ENCODE peak calls at places on chromosomes 4 and X, in ten cellular contexts. One of them, this sample, is unnamed.

GRCh38 chr4:151727365-151727764 is 33.4 kb downstream of the GATB start:
- DNase-seq in Ammon's horn: no peak
- DNase-seq in GOT3: no peak
- DNase-seq in MG63: no peak
- DNase-seq in body of pancreas: no peak
- DNase-seq in AG08396: peak
- DNase-seq in left ventricle myocardium superior: no peak
- DNase-seq in NCI-H2081 treated with DMSO at 0.1 percent for 48 hours: no peak
- DNase-seq in kidney: no peak
- DNase-seq in Right ventricle myocardium superior: no peak
- DNase-seq in this sample: no peak

GRCh38 chr4:108834167-108834566 is 71.3 kb upstream of the ETNPPL start:
- DNase-seq in Ammon's horn: peak
- DNase-seq in GOT3: no peak
- DNase-seq in MG63: peak
- DNase-seq in body of pancreas: no peak
- DNase-seq in AG08396: no peak
- DNase-seq in left ventricle myocardium superior: no peak
- DNase-seq in NCI-H2081 treated with DMSO at 0.1 percent for 48 hours: no peak
- DNase-seq in kidney: no peak
- DNase-seq in Right ventricle myocardium superior: no peak
- DNase-seq in this sample: peak

GRCh38 chrX:49228185-49228584 is 5.0 kb downstream of the CACNA1F start:
- DNase-seq in Ammon's horn: no peak
- DNase-seq in GOT3: no peak
- DNase-seq in MG63: no peak
- DNase-seq in body of pancreas: no peak
- DNase-seq in AG08396: no peak
- DNase-seq in left ventricle myocardium superior: no peak
- DNase-seq in NCI-H2081 treated with DMSO at 0.1 percent for 48 hours: no peak
- DNase-seq in kidney: peak
- DNase-seq in Right ventricle myocardium superior: no peak
- DNase-seq in this sample: no peak

GRCh38 chr4:175891863-175892262 is 79.8 kb upstream of the GPM6A start:
- DNase-seq in Ammon's horn: peak
- DNase-seq in GOT3: no peak
- DNase-seq in MG63: no peak
- DNase-seq in body of pancreas: no peak
- DNase-seq in AG08396: no peak
- DNase-seq in left ventricle myocardium superior: no peak
- DNase-seq in NCI-H2081 treated with DMSO at 0.1 percent for 48 hours: peak
- DNase-seq in kidney: no peak
- DNase-seq in Right ventricle myocardium superior: no peak
- DNase-seq in this sample: peak

GRCh38 chrX:6645216-6645615 is 110.3 kb upstream of the VCX3A start:
- DNase-seq in Ammon's horn: no peak
- DNase-seq in GOT3: no peak
- DNase-seq in MG63: no peak
- DNase-seq in body of pancreas: no peak
- DNase-seq in AG08396: no peak
- DNase-seq in left ventricle myocardium superior: no peak
- DNase-seq in NCI-H2081 treated with DMSO at 0.1 percent for 48 hours: no peak
- DNase-seq in kidney: no peak
- DNase-seq in Right ventricle myocardium superior: no peak
- DNase-seq in this sample: no peak

GRCh38 chrX:23364416-23364815 is 29.8 kb downstream of the PTCHD1 start:
- DNase-seq in Ammon's horn: no peak
- DNase-seq in GOT3: no peak
- DNase-seq in MG63: no peak
- DNase-seq in body of pancreas: no peak
- DNase-seq in AG08396: no peak
- DNase-seq in left ventricle myocardium superior: no peak
- DNase-seq in NCI-H2081 treated with DMSO at 0.1 percent for 48 hours: no peak
- DNase-seq in kidney: no peak
- DNase-seq in Right ventricle myocardium superior: no peak
- DNase-seq in this sample: no peak

GRCh38 chr4:52713456-52713937 is 37.7 kb downstream of the ERVMER34-1 start:
- DNase-seq in Ammon's horn: no peak
- DNase-seq in GOT3: no peak
- DNase-seq in MG63: no peak
- DNase-seq in body of pancreas: peak
- DNase-seq in AG08396: no peak
- DNase-seq in left ventricle myocardium superior: no peak
- DNase-seq in NCI-H2081 treated with DMSO at 0.1 percent for 48 hours: no peak
- DNase-seq in kidney: no peak
- DNase-seq in Right ventricle myocardium superior: peak
- DNase-seq in this sample: peak

GRCh38 chr4:152820073-152820472 is 40.3 kb downstream of the ARFIP1 start:
- DNase-seq in Ammon's horn: no peak
- DNase-seq in GOT3: no peak
- DNase-seq in MG63: no peak
- DNase-seq in body of pancreas: no peak
- DNase-seq in AG08396: no peak
- DNase-seq in left ventricle myocardium superior: no peak
- DNase-seq in NCI-H2081 treated with DMSO at 0.1 percent for 48 hours: no peak
- DNase-seq in kidney: no peak
- DNase-seq in Right ventricle myocardium superior: no peak
- DNase-seq in this sample: no peak

GRCh38 chr4:102722740-102723139 is 38.0 kb downstream of the MANBA start:
- DNase-seq in Ammon's horn: no peak
- DNase-seq in GOT3: no peak
- DNase-seq in MG63: no peak
- DNase-seq in body of pancreas: no peak
- DNase-seq in AG08396: no peak
- DNase-seq in left ventricle myocardium superior: no peak
- DNase-seq in NCI-H2081 treated with DMSO at 0.1 percent for 48 hours: no peak
- DNase-seq in kidney: no peak
- DNase-seq in Right ventricle myocardium superior: no peak
- DNase-seq in this sample: no peak

GRCh38 chr4:100582146-100582545 is 64.3 kb upstream of the EMCN start:
- DNase-seq in Ammon's horn: no peak
- DNase-seq in GOT3: no peak
- DNase-seq in MG63: no peak
- DNase-seq in body of pancreas: no peak
- DNase-seq in AG08396: no peak
- DNase-seq in left ventricle myocardium superior: no peak
- DNase-seq in NCI-H2081 treated with DMSO at 0.1 percent for 48 hours: no peak
- DNase-seq in kidney: no peak
- DNase-seq in Right ventricle myocardium superior: no peak
- DNase-seq in this sample: no peak

GRCh38 chr4:83010111-83010521 is 507 bp downstream of the LIN54 start:
- DNase-seq in Ammon's horn: peak
- DNase-seq in GOT3: no peak
- DNase-seq in MG63: no peak
- DNase-seq in body of pancreas: no peak
- DNase-seq in AG08396: peak
- DNase-seq in left ventricle myocardium superior: no peak
- DNase-seq in NCI-H2081 treated with DMSO at 0.1 percent for 48 hours: no peak
- DNase-seq in kidney: no peak
- DNase-seq in Right ventricle myocardium superior: no peak
- DNase-seq in this sample: peak

GRCh38 chr4:102535398-102536082 is 34.4 kb downstream of the NFKB1 start:
- DNase-seq in Ammon's horn: no peak
- DNase-seq in GOT3: no peak
- DNase-seq in MG63: no peak
- DNase-seq in body of pancreas: no peak
- DNase-seq in AG08396: peak
- DNase-seq in left ventricle myocardium superior: no peak
- DNase-seq in NCI-H2081 treated with DMSO at 0.1 percent for 48 hours: no peak
- DNase-seq in kidney: no peak
- DNase-seq in Right ventricle myocardium superior: no peak
- DNase-seq in this sample: peak